ENCODE peak calls at places on chromosomes 11 and 22, in seven cellular contexts. W, I, S, M, X, U and Z are unnamed samples. For H3K9me3, the result is how much of the 10 kb centered on the place peaks cover.

GRCh38 chr11:115548878-115549528 is 44.8 kb upstream of the CADM1 start:
- DNase-seq in X (peak), U (no peak), I (no peak), M (no peak), S (no peak), W (no peak), Z (no peak)

GRCh38 chr11:61609970-61610347 is 29.1 kb upstream of the SYT7 start:
- DNase-seq in X (peak), S (no peak), U (no peak), M (no peak), I (peak), W (peak), Z (no peak)

GRCh38 chr22:22600862-22601261 is 41.8 kb upstream of the PRAME start:
- DNase-seq in W (no peak), X (no peak), U (no peak), S (no peak), M (no peak), I (no peak), Z (no peak)

GRCh38 chr11:2380807-2381350 is 3.8 kb downstream of the CD81 start:
- DNase-seq in S (no peak), W (no peak), X (no peak), M (peak), U (no peak), I (no peak), Z (no peak)

GRCh38 chr11:126695293-126695692 is 305.3 kb downstream of the KIRREL3 start:
- DNase-seq in U (no peak), M (no peak), S (no peak), X (no peak), W (peak), I (no peak), Z (no peak)

GRCh38 chr11:58640386-58641023 is 18.0 kb downstream of the CNTF start:
- DNase-seq in W (no peak), X (no peak), I (no peak), S (no peak), U (no peak), M (no peak), Z (no peak)

GRCh38 chr11:45024357-45024756 is 73.7 kb upstream of the TP53I11 start:
- DNase-seq in M (no peak), X (no peak), U (no peak), W (no peak), S (no peak), I (no peak), Z (no peak)

GRCh38 chr11:134032501-134033091 is 36.3 kb upstream of the JAM3 start:
- DNase-seq in M (peak), U (no peak), I (no peak), S (no peak), X (no peak), W (no peak), Z (no peak)

GRCh38 chr11:66333896-66334604 is 2.2 kb downstream of the RIN1 start:
- DNase-seq in S (no peak), M (peak), W (no peak), X (no peak), I (no peak), U (no peak), Z (no peak)

GRCh38 chr22:19052941-19053551 is 69.2 kb downstream of the DGCR2 start:
- DNase-seq in I (no peak), S (no peak), W (no peak), X (no peak), U (no peak), M (no peak), Z (no peak)

GRCh38 chr11:112241486-112241885 is 15.3 kb downstream of the PTS start:
- DNase-seq in W (no peak), I (no peak), U (no peak), S (no peak), M (no peak), X (no peak), Z (peak)

GRCh38 chr11:122784325-122785155 is 53.8 kb upstream of the CRTAM start:
- DNase-seq in W (no peak), S (no peak), M (no peak), I (peak), U (no peak), X (peak), Z (no peak)

GRCh38 chr22:38462960-38463784 is 4.7 kb upstream of the KDELR3 start:
- DNase-seq in S (no peak), M (peak), X (no peak), W (no peak), I (no peak), U (no peak), Z (peak)

GRCh38 chr22:48740731-48741405 is 1086.8 kb downstream of the BRD1 start:
- DNase-seq in W (no peak), X (no peak), I (no peak), M (peak), U (no peak), S (no peak), Z (no peak)
- H3K9me3 ChIP-seq in W (under half), X (under half), I (half or more), M (under half), U (under half), S (under half), Z (under half)

GRCh38 chr22:25219211-25219689 is at the start of gene CRYBB2:
- DNase-seq in W (no peak), I (no peak), M (no peak), U (no peak), X (no peak), S (no peak), Z (no peak)

GRCh38 chr22:25212337-25212736 is 7.1 kb upstream of the CRYBB2 start:
- DNase-seq in W (no peak), I (no peak), M (no peak), U (no peak), S (no peak), X (no peak), Z (peak)

GRCh38 chr22:25219948-25220442 is 556 bp downstream of the CRYBB2 start:
- DNase-seq in W (no peak), X (no peak), M (no peak), I (peak), U (no peak), S (no peak), Z (no peak)

GRCh38 chr22:25213221-25213620 is 6.2 kb upstream of the CRYBB2 start:
- DNase-seq in X (no peak), I (no peak), U (no peak), S (no peak), M (no peak), W (no peak), Z (no peak)

GRCh38 chr22:25216230-25216629 is 3.2 kb upstream of the CRYBB2 start:
- DNase-seq in U (no peak), S (no peak), X (no peak), M (no peak), W (no peak), I (no peak), Z (no peak)
- H3K4me3 ChIP-seq in U (no peak), S (no peak), X (no peak), M (no peak), W (no peak), I (no peak), Z (no peak)

DNA sequence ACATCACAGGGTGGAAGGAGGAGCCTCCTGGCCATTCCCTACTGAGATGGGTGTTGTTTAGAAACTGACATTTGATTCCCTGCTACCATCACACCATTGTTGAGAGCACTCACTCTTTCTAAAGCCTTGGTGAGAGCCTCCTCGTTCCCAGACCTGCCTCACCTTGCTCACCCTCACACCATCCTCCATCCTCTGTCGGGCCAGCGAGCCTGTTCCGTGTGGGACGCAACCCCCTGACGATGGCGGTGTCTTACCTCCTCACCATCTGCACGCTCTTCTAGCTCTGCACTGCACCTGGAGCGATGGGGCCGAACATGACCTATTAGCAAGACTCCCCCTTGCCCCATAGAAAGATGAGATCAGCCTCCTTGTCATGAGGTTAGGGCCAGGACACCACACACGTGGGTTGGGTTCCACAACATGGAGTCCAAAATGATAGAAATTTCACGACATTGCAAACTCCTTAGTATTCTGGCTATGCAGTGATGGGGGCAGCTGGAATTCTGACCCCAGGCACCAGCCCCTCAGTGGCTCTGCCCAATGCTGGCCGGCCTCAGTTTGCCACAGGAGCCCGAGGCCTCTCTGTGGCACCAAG is 1017.9 kb downstream of the TBC1D22A start:
- DNase-seq in S (no peak), I (no peak), U (no peak), M (no peak), W (no peak), X (no peak), Z (no peak)
- H3K9me3 ChIP-seq in S (under half), I (half or more), U (under half), M (under half), W (under half), X (under half), Z (under half)

DNA sequence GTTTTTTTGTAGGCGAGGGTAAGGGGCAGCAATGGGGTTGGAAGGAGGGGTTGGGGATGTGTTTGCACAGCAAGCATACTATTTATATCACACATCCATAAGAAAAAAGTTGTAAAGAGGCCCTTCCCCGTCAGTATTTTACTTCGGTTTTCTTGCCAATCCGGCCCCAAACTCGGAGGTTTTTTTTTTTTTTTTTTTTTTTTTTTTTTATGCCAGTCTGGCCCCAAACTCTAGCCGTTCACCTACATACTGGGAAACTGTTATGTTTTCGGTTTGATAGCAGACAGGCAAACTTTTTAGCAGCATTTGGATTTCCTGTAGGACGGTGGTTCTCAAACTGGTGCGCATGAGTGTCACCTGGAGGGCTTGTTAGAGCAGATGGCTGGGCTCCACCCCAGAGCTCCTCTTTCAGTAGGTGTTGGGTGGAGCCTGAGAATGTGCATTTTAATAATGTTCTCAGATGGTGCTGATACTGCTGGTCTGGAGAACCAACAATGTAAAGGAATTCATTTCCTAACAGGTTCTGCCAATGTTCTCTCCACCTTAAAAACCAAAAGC is 76.5 kb upstream of the ZBED5 start:
- DNase-seq in M (peak), X (no peak), U (no peak), S (no peak), W (peak), I (peak), Z (no peak)
- H3K4me3 ChIP-seq in M (no peak), X (peak), U (peak), S (peak), W (peak), I (peak), Z (peak)

DNA sequence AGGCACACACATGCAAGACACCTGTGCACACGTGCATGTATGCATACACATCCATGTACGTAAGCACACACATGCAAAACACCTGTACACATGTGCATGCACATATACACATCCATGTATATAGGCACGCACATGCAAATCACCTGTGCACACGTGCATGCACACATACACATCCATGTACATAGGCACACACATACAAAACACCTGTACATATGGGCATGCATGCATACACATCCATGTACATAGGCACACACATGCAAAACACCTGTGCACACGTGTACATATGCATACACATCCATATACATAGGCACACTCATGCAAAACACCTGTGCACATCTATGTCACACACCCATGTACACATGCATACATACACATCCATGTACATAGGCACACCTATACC is 458.3 kb downstream of the TBC1D22A start:
- DNase-seq in U (no peak), X (no peak), I (no peak), S (no peak), M (no peak), W (no peak), Z (no peak)
- H3K9me3 ChIP-seq in U (under half), X (under half), I (under half), S (under half), M (under half), W (under half), Z (under half)

GRCh38 chr22:20999350-21000214 is 2.3 kb downstream of the THAP7 start:
- DNase-seq in W (no peak), S (no peak), I (no peak), U (no peak), M (no peak), X (no peak), Z (no peak)

GRCh38 chr22:21001601-21002325 is at the start of gene THAP7:
- DNase-seq in I (peak), X (peak), W (peak), S (peak), M (peak), U (peak), Z (peak)

GRCh38 chr22:20998411-20999336 is 3.2 kb downstream of the THAP7 start:
- DNase-seq in I (no peak), S (no peak), U (no peak), M (peak), X (no peak), W (no peak), Z (no peak)

GRCh38 chr22:21000987-21001600 is 824 bp downstream of the THAP7 start:
- DNase-seq in U (no peak), M (no peak), W (no peak), S (no peak), I (no peak), X (no peak), Z (peak)

DNA sequence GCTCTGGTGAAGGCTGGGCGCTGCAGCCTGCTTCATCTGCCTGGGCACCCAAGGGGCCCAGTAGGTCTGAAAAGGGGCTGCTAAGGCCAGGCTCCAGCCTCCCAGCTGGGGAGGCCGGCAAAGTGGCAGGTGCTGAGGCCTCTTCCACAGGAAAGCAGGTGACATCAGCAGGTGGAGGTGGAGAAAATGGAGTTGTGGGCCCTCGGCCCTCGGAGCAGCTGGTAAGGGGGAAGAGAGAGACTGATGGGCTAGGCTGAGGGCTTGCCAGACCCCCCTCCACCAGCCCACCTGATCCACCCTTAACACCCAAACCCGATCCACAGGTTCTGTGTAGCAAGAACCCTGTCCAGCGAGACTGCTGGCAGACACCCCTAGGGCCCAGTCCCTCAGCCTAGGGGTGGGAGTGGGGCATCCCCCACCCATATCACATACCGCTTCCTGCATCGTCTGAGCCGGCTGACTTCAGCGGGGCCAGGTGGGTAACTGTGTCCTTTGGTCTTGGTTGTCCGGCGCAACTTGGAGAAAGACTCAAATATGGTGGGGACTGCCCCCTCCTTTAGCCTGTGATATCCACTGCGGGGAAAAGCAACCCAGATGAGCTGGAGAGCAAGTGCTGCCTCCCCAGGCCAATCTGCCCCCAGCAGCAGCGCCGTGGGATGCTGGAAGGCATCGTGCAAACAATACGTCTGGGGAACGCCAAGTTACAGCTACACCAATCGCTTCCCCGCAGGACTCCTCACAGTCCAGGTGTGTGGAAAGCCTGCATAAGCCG is 1.5 kb downstream of the THAP7 start:
- DNase-seq in X (no peak), M (no peak), I (no peak), W (no peak), U (no peak), S (no peak), Z (no peak)
- H3K4me3 ChIP-seq in X (peak), M (no peak), I (peak), W (peak), U (peak), S (peak), Z (peak)

GRCh38 chr22:47355388-47355725 is 592.9 kb downstream of the TBC1D22A start:
- DNase-seq in I (no peak), U (no peak), S (no peak), M (no peak), X (no peak), W (no peak), Z (no peak)
- H3K9me3 ChIP-seq in I (under half), U (under half), S (under half), M (under half), X (under half), W (under half), Z (under half)

GRCh38 chr11:75558939-75559843 is 2.9 kb upstream of the SERPINH1 start:
- DNase-seq in X (no peak), W (no peak), I (no peak), M (peak), S (no peak), U (no peak), Z (no peak)
- H3K4me3 ChIP-seq in X (no peak), W (no peak), I (no peak), M (no peak), S (no peak), U (no peak), Z (no peak)